ENCODE peak calls at places on chromosome 15, in four cellular contexts. W is K562, O is OCI-LY7, M is fibroblast of pulmonary artery. X is an unnamed sample.

GRCh38 chr15:65460948-65461347 is 38.2 kb upstream of the IGDCC4 start:
- DNase-seq in W (no peak), O (no peak), M (no peak), X (no peak)

GRCh38 chr15:58771621-58772235 is 626 bp downstream of the MINDY2 start:
- DNase-seq in W (peak; percentile 55), O (peak; percentile 22), M (no peak), X (peak; percentile 73)

GRCh38 chr15:69734699-69735098 is 282.1 kb downstream of the RPLP1 start:
- DNase-seq in W (no peak), O (no peak), M (no peak), X (no peak)

GRCh38 chr15:67199881-67200763 is 54.3 kb downstream of the AAGAB start:
- DNase-seq in W (no peak), O (no peak), M (no peak), X (no peak)

GRCh38 chr15:62075595-62076279 is 9.0 kb downstream of the C2CD4A start:
- DNase-seq in W (no peak), O (no peak), M (peak; percentile 66), X (no peak)

GRCh38 chr15:100732359-100733055 is 130.1 kb downstream of the ASB7 start:
- DNase-seq in W (no peak), O (no peak), M (no peak), X (no peak)

GRCh38 chr15:96303503-96304054 is 26.9 kb upstream of the NR2F2 start:
- DNase-seq in W (no peak), O (no peak), M (no peak), X (no peak)

GRCh38 chr15:93861413-93861812 is 369.9 kb upstream of the MCTP2 start:
- DNase-seq in W (no peak), O (no peak), M (no peak), X (no peak)

GRCh38 chr15:60899322-60899966 is 329.7 kb downstream of the RORA start:
- DNase-seq in W (no peak), O (no peak), M (no peak), X (no peak)

GRCh38 chr15:84955089-84955848 is 26.4 kb upstream of the PDE8A start:
- DNase-seq in W (peak; percentile 87), O (peak; percentile 30), M (peak; percentile 86), X (peak; percentile 84)

GRCh38 chr15:69509131-69509530 is 56.5 kb downstream of the RPLP1 start:
- DNase-seq in W (no peak), O (no peak), M (no peak), X (no peak)

GRCh38 chr15:95018888-95019545 is 787.7 kb downstream of the MCTP2 start:
- DNase-seq in W (peak; percentile 43), O (no peak), M (peak; percentile 79), X (no peak)

GRCh38 chr15:54803139-54803808 is 393.5 kb downstream of the RSL24D1 start:
- DNase-seq in W (no peak), O (peak; percentile 9), M (no peak), X (no peak)

GRCh38 chr15:79093352-79093935 is 2.9 kb upstream of the RASGRF1 start:
- DNase-seq in W (no peak), O (no peak), M (no peak), X (peak; percentile 12)

GRCh38 chr15:42107483-42107882 is 13.1 kb upstream of the PLA2G4D start:
- DNase-seq in W (no peak), O (peak; percentile 31), M (no peak), X (no peak)

GRCh38 chr15:56918907-56919707 is 663 bp downstream of the TCF12 start:
- DNase-seq in W (peak; percentile 70), O (peak; percentile 78), M (peak; percentile 73), X (no peak)

GRCh38 chr15:70062321-70062956 is 35.3 kb downstream of the TLE3 start:
- DNase-seq in W (no peak), O (no peak), M (peak; percentile 88), X (no peak)

GRCh38 chr15:99568548-99569352 is 3.0 kb downstream of the MEF2A start:
- DNase-seq in W (peak; percentile 24), O (no peak), M (no peak), X (no peak)

GRCh38 chr15:40312370-40313158 is 4.8 kb upstream of the PLCB2 start:
- DNase-seq in W (no peak), O (no peak), M (no peak), X (no peak)

GRCh38 chr15:98952381-98952803 is 55.2 kb downstream of the PGPEP1L start:
- DNase-seq in W (no peak), O (peak; percentile 5), M (no peak), X (no peak)

GRCh38 chr15:99409097-99409473 is 156.7 kb upstream of the MEF2A start:
- DNase-seq in W (no peak), O (peak; percentile 21), M (peak; percentile 71), X (peak; percentile 78)

GRCh38 chr15:89164712-89165211 is 56.6 kb downstream of the RLBP1 start:
- DNase-seq in W (no peak), O (no peak), M (no peak), X (no peak)

GRCh38 chr15:90266061-90266431 is 574 bp downstream of the NGRN start:
- DNase-seq in W (peak; percentile 64), O (no peak), M (peak; percentile 29), X (no peak)

GRCh38 chr15:64905119-64905831 is 6.4 kb upstream of the ANKDD1A start:
- DNase-seq in W (peak; percentile 75), O (peak; percentile 69), M (peak; percentile 76), X (peak; percentile 86)

GRCh38 chr15:86894269-86894668 is 814.6 kb downstream of the AGBL1 start:
- DNase-seq in W (no peak), O (no peak), M (no peak), X (no peak)

GRCh38 chr15:101043011-101043410 is 123.9 kb downstream of the LRRK1 start:
- DNase-seq in W (no peak), O (no peak), M (no peak), X (peak; percentile 58)

GRCh38 chr15:74430510-74430951 is 3.2 kb downstream of the SEMA7A start:
- DNase-seq in W (no peak), O (no peak), M (no peak), X (no peak)

GRCh38 chr15:74432271-74432967 is 1.3 kb downstream of the SEMA7A start:
- DNase-seq in W (no peak), O (no peak), M (no peak), X (no peak)

GRCh38 chr15:74429784-74430141 is 4.0 kb downstream of the SEMA7A start:
- DNase-seq in W (no peak), O (no peak), M (no peak), X (no peak)

GRCh38 chr15:74431645-74432044 is 2.1 kb downstream of the SEMA7A start:
- DNase-seq in W (no peak), O (no peak), M (no peak), X (no peak)

GRCh38 chr15:74431116-74431515 is 2.6 kb downstream of the SEMA7A start:
- DNase-seq in W (no peak), O (no peak), M (no peak), X (no peak)
- H3K4me3 ChIP-seq in W (no peak overlapping the region), O (no peak overlapping the region), M (no peak overlapping the region), X (no peak overlapping the region)

GRCh38 chr15:38130200-38130567 is 122.5 kb upstream of the SPRED1 start:
- DNase-seq in W (no peak), O (peak; percentile 25), M (peak; percentile 48), X (no peak)
- H3K4me3 ChIP-seq in W (no peak overlapping the region), O (peak overlapping the region; percentile 26), M (peak overlapping the region; percentile 45), X (peak overlapping the region; percentile 63)

GRCh38 chr15:28953573-28954195 is 67.9 kb downstream of the APBA2 start:
- DNase-seq in W (no peak), O (no peak), M (no peak), X (no peak)
- H3K4me3 ChIP-seq in W (no peak overlapping the region), O (no peak overlapping the region), M (no peak overlapping the region), X (no peak overlapping the region)

GRCh38 chr15:92393994-92394326 is 279 bp downstream of the ST8SIA2 start:
- DNase-seq in W (no peak), O (no peak), M (no peak), X (no peak)
- H3K4me3 ChIP-seq in W (no peak overlapping the region), O (no peak overlapping the region), M (no peak overlapping the region), X (peak overlapping the region; percentile 37)

GRCh38 chr15:43998607-43999006 is 171.8 kb downstream of the WDR76 start:
- DNase-seq in W (peak; percentile 4), O (no peak), M (peak; percentile 95), X (no peak)
- H3K4me3 ChIP-seq in W (no peak overlapping the region), O (no peak overlapping the region), M (no peak overlapping the region), X (peak overlapping the region; percentile 31)

GRCh38 chr15:32842081-32842480 is 124.3 kb downstream of the GREM1 start:
- DNase-seq in W (no peak), O (no peak), M (no peak), X (no peak)

GRCh38 chr15:32837935-32838334 is 120.1 kb downstream of the GREM1 start:
- DNase-seq in W (no peak), O (no peak), M (no peak), X (no peak)

GRCh38 chr15:32838820-32839219 is 121.0 kb downstream of the GREM1 start:
- DNase-seq in W (peak; percentile 6), O (no peak), M (peak; percentile 64), X (no peak)

GRCh38 chr15:32840481-32841245 is 122.9 kb downstream of the GREM1 start:
- DNase-seq in W (no peak), O (no peak), M (no peak), X (no peak)

DNA sequence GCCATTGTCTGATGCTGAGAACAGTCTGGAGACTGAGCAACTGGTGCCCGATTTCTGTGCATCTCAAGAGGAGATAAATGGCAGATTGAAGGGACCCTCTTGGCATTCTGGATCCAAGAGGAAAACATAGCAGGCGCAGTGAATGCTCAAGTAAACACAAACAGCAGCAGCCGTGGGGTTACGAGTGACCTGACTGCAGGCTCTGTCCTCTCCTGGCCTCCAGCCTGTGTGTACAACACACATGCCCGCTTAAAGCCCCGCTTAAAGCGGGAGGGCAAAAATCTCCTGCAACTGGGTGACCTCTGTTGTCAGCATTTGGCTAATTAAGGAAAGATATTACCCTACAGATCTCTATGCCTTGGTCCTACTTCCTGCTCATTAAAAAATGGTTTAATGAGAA is 120.5 kb downstream of the GREM1 start:
- DNase-seq in W (no peak), O (no peak), M (no peak), X (no peak)
- H3K4me3 ChIP-seq in W (no peak overlapping the region), O (no peak overlapping the region), M (no peak overlapping the region), X (no peak overlapping the region)

DNA sequence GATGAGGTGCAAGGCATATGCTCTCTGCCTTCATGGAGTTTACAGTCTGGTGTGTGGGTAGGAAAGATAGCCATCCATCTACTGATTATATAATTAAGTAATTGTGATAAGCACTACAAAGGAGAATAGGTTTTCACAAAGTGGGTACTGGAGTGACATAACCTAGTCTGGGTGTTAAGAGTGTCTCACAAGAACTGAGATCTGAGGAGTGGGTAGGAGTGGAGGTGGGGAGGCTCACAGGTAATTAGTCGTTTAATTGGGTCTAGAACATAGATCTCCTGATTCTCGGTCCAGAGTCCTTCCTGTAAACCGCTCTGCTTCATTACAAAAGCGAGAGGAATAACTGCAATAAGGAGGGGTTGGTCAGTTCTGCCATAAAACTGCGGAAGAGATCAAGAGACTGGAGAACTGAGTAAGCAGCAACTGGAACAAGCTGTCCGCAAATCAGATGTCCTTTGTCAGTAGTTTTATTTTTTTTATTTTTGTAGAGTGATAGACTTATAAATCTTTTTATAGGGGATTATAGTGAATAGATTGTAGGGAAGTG is 2.2 kb downstream of the NEO1 start:
- DNase-seq in W (no peak), O (no peak), M (no peak), X (no peak)
- H3K4me3 ChIP-seq in W (no peak overlapping the region), O (no peak overlapping the region), M (no peak overlapping the region), X (peak overlapping the region; percentile 88)